ENCODE peak calls at places on chromosomes 12 and 14, in nine cellular contexts. G is NAMALWA; F is RKO; B is fibroblast of lung; J is activated T-cell treated with anti-CD3 and anti-CD28 coated beads for 1 hour; H is endothelial cell of umbilical vein; S is naive thymus-derived CD8-positive, alpha-beta T cell; Q is stimulated activated CD8-positive, alpha-beta memory T cell treated with anti-CD3 and anti-CD28 coated beads, Interleukin-2, amount 100 ng/mL, for 48 hours; W is tibial artery. O is an unnamed sample.

GRCh38 chr14:59483360-59483759 is 848 bp downstream of the L3HYPDH start:
- DNase-seq in W (peak), J (no peak), B (peak), H (no peak), G (peak), F (peak), S (no peak), Q (no peak), O (no peak)

GRCh38 chr12:41981758-41982157 is 162.9 kb downstream of the GXYLT1 start:
- DNase-seq in F (peak), S (no peak), B (peak), Q (no peak), W (no peak), J (no peak), G (no peak), H (no peak), O (no peak)

GRCh38 chr12:109951751-109952150 is 44.4 kb downstream of the GIT2 start:
- DNase-seq in F (no peak), G (no peak), B (peak), W (no peak), S (no peak), J (no peak), H (no peak), Q (no peak), O (peak)

GRCh38 chr12:124862768-124863408 is 776 bp downstream of the SCARB1 start:
- DNase-seq in Q (no peak), W (no peak), J (no peak), S (no peak), G (peak), B (peak), H (peak), F (peak), O (peak)

GRCh38 chr14:67068246-67068645 is 121.0 kb upstream of the GARIN2 start:
- DNase-seq in G (no peak), S (no peak), B (peak), J (no peak), Q (no peak), W (no peak), H (peak), F (no peak), O (no peak)

GRCh38 chr12:58576071-58576470 is 344.2 kb downstream of the LRIG3 start:
- DNase-seq in S (no peak), H (no peak), W (no peak), G (no peak), B (no peak), Q (no peak), F (no peak), J (no peak), O (no peak)

GRCh38 chr14:85254718-85255117 is 275.2 kb upstream of the FLRT2 start:
- DNase-seq in B (no peak), S (no peak), J (no peak), F (no peak), G (no peak), W (no peak), Q (no peak), H (no peak), O (no peak)

GRCh38 chr14:102799684-102800562 is 22.7 kb downstream of the TRAF3 start:
- DNase-seq in B (peak), S (no peak), H (no peak), J (no peak), F (no peak), G (no peak), W (no peak), Q (no peak), O (no peak)

GRCh38 chr12:93530358-93530757 is 42.1 kb upstream of the SOCS2 start:
- DNase-seq in F (no peak), J (no peak), S (no peak), Q (no peak), H (peak), W (no peak), B (no peak), G (no peak), O (peak)

GRCh38 chr12:26809611-26810298 is 23.2 kb downstream of the ITPR2 start:
- DNase-seq in W (no peak), J (no peak), B (no peak), H (no peak), F (no peak), S (no peak), G (no peak), Q (no peak), O (no peak)

GRCh38 chr12:113912761-113913295 is 53.3 kb downstream of the RBM19 start:
- DNase-seq in Q (peak), G (peak), J (peak), W (no peak), B (peak), S (peak), F (peak), H (peak), O (peak)

GRCh38 chr14:66468778-66469367 is 17.3 kb upstream of the CCDC196 start:
- DNase-seq in W (no peak), S (no peak), B (no peak), H (no peak), F (peak), G (no peak), J (no peak), Q (no peak), O (no peak)

GRCh38 chr14:104888489-104889373 is 23.7 kb downstream of the CEP170B start:
- DNase-seq in J (no peak), S (peak), Q (no peak), G (no peak), H (no peak), W (peak), B (no peak), F (no peak), O (peak)

GRCh38 chr12:124387510-124387855 is 92.6 kb downstream of the RFLNA start:
- DNase-seq in G (no peak), H (peak), W (peak), B (no peak), Q (no peak), J (no peak), F (no peak), S (no peak), O (no peak)

GRCh38 chr14:101187816-101188570 is 284.5 kb upstream of the RTL1 start:
- DNase-seq in H (no peak), B (no peak), J (no peak), G (no peak), S (no peak), F (no peak), W (no peak), Q (no peak), O (no peak)

GRCh38 chr12:52264435-52264825 is 10.0 kb upstream of the KRT86 start:
- DNase-seq in B (no peak), G (peak), F (no peak), J (no peak), H (no peak), Q (no peak), S (no peak), W (peak), O (no peak)

GRCh38 chr14:99175331-99176155 is 96.5 kb downstream of the BCL11B start:
- DNase-seq in H (no peak), S (no peak), J (no peak), G (no peak), F (no peak), W (no peak), B (no peak), Q (no peak), O (peak)

GRCh38 chr12:6691473-6691872 is 2.3 kb upstream of the ZNF384 start:
- DNase-seq in G (no peak), Q (no peak), B (peak), H (no peak), S (no peak), J (no peak), W (no peak), F (no peak), O (no peak)

GRCh38 chr14:78746086-78746595 is 576.0 kb downstream of the NRXN3 start:
- DNase-seq in S (no peak), F (no peak), H (no peak), Q (no peak), G (no peak), W (no peak), B (no peak), J (no peak), O (no peak)

GRCh38 chr14:27096091-27096490 is 498.3 kb upstream of the NOVA1 start:
- DNase-seq in S (no peak), F (no peak), J (no peak), G (no peak), H (no peak), B (no peak), Q (no peak), W (no peak), O (no peak)

GRCh38 chr14:61003571-61003970 is 22.5 kb downstream of the SLC38A6 start:
- DNase-seq in B (peak), S (no peak), J (no peak), H (no peak), F (no peak), Q (no peak), W (no peak), G (no peak), O (no peak)

GRCh38 chr14:84375235-84375634 is 1154.7 kb upstream of the FLRT2 start:
- DNase-seq in J (no peak), W (no peak), S (no peak), B (peak), Q (no peak), F (no peak), G (no peak), H (peak), O (no peak)

GRCh38 chr14:91059576-91060471 is 617 bp downstream of the RPS6KA5 start:
- DNase-seq in B (no peak), H (peak), G (peak), Q (peak), F (peak), W (peak), J (peak), S (peak), O (peak)

O was measured in endodermal cell.